ENCODE peak calls at places on chromosome 21, in nine cellular contexts. T is DND-41, F is A549, M is EL, K is GM13977, A is glutamatergic neuron, L is brain microvascular endothelial cell, S is breast epithelium, N is AML-193. X is an unnamed sample.

GRCh38 chr21:26116456-26117011 is 54.0 kb downstream of the APP start:
- DNase-seq in F (no peak), M (peak), T (no peak), N (no peak), S (no peak), A (no peak), L (no peak), K (no peak), X (no peak)

GRCh38 chr21:16070207-16070651 is 340.4 kb downstream of the USP25 start:
- DNase-seq in S (no peak), M (peak), A (no peak), K (no peak), F (no peak), T (no peak), N (no peak), L (no peak), X (no peak)

GRCh38 chr21:36749935-36750578 is 51.1 kb downstream of the SIM2 start:
- DNase-seq in F (peak), A (no peak), L (peak), N (no peak), S (no peak), M (no peak), T (no peak), K (no peak), X (no peak)

GRCh38 chr21:34771512-34772028 is 102.8 kb downstream of the CLIC6 start:
- DNase-seq in L (peak), K (no peak), T (no peak), S (no peak), M (peak), N (no peak), A (no peak), F (peak), X (no peak)

GRCh38 chr21:21682172-21682571 is 684.0 kb downstream of the NCAM2 start:
- DNase-seq in K (no peak), M (peak), T (no peak), A (no peak), N (no peak), F (no peak), S (no peak), L (peak), X (no peak)

GRCh38 chr21:45576838-45577737 is 34.8 kb upstream of the SLC19A1 start:
- DNase-seq in F (no peak), L (no peak), K (no peak), S (peak), N (no peak), T (no peak), A (no peak), M (no peak), X (no peak)

GRCh38 chr21:38493549-38494253 is 4.6 kb downstream of the ERG start:
- DNase-seq in A (no peak), T (no peak), N (no peak), K (no peak), M (no peak), L (no peak), F (no peak), S (no peak), X (no peak)

GRCh38 chr21:27244356-27244755 is 277.5 kb upstream of the ADAMTS5 start:
- DNase-seq in T (no peak), F (no peak), L (no peak), N (no peak), M (peak), K (no peak), A (no peak), S (no peak), X (no peak)

GRCh38 chr21:44285547-44285992 is at the start of gene AIRE:
- DNase-seq in A (peak), F (no peak), T (no peak), S (no peak), K (no peak), N (no peak), M (peak), L (peak), X (no peak)

GRCh38 chr21:26544208-26544607 is 28.9 kb downstream of the CYYR1 start:
- DNase-seq in L (no peak), K (no peak), M (no peak), S (no peak), F (no peak), N (no peak), A (no peak), T (no peak), X (no peak)

GRCh38 chr21:19440792-19441494 is 1037.4 kb upstream of the TMPRSS15 start:
- DNase-seq in M (no peak), S (no peak), N (no peak), T (no peak), K (no peak), F (no peak), A (no peak), L (no peak), X (no peak)

GRCh38 chr21:44259082-44259705 is 2.5 kb downstream of the DNMT3L start:
- DNase-seq in K (no peak), N (no peak), M (no peak), S (no peak), F (no peak), A (peak), T (no peak), L (no peak), X (no peak)

GRCh38 chr21:44940116-44940631 is 345 bp downstream of the SLX9 start:
- DNase-seq in S (no peak), L (no peak), F (no peak), T (no peak), A (peak), K (no peak), N (no peak), M (peak), X (no peak)

GRCh38 chr21:42437786-42438185 is 34.1 kb downstream of the UBASH3A start:
- DNase-seq in L (peak), N (no peak), K (no peak), S (peak), F (no peak), T (no peak), M (no peak), A (no peak), X (no peak)

GRCh38 chr21:43012596-43012995 is 38.2 kb downstream of the PKNOX1 start:
- DNase-seq in A (no peak), S (no peak), T (no peak), M (no peak), L (no peak), N (no peak), K (no peak), F (no peak), X (no peak)

GRCh38 chr21:44593598-44594405 is 1.5 kb upstream of the KRTAP10-6 start:
- DNase-seq in F (no peak), M (no peak), N (no peak), K (no peak), T (no peak), L (no peak), S (no peak), A (no peak), X (no peak)

GRCh38 chr21:46664316-46664995 is 29.0 kb downstream of the PRMT2 start:
- DNase-seq in M (no peak), A (no peak), F (no peak), S (no peak), T (no peak), N (no peak), K (no peak), L (no peak), X (no peak)

GRCh38 chr21:45935628-45936027 is 45.9 kb upstream of the COL6A1 start:
- DNase-seq in T (peak), K (no peak), F (no peak), N (no peak), A (no peak), L (peak), S (no peak), M (no peak), X (no peak)

GRCh38 chr21:40120944-40121575 is 253.8 kb downstream of the PCP4 start:
- DNase-seq in M (no peak), F (peak), N (no peak), A (no peak), S (no peak), T (no peak), K (no peak), L (no peak), X (peak)

GRCh38 chr21:38351961-38352521 is 95.2 kb downstream of the KCNJ15 start:
- DNase-seq in A (no peak), M (peak), N (no peak), K (no peak), T (no peak), S (no peak), F (peak), L (peak), X (no peak)

GRCh38 chr21:26070822-26071425 is 99.6 kb downstream of the APP start:
- DNase-seq in L (peak), N (no peak), M (peak), F (peak), T (peak), K (no peak), S (no peak), A (no peak), X (no peak)

GRCh38 chr21:43929217-43929971 is 64.4 kb downstream of the AGPAT3 start:
- DNase-seq in S (peak), M (no peak), N (no peak), K (no peak), T (no peak), A (no peak), L (no peak), F (no peak), X (no peak)

GRCh38 chr21:27225142-27225541 is 258.3 kb upstream of the ADAMTS5 start:
- DNase-seq in S (no peak), N (no peak), T (no peak), L (no peak), A (no peak), F (no peak), M (peak), K (no peak), X (no peak)

GRCh38 chr21:38256599-38257302 is at the start of gene KCNJ15:
- DNase-seq in L (no peak), K (no peak), A (no peak), S (no peak), F (no peak), N (no peak), T (no peak), M (no peak), X (no peak)

GRCh38 chr21:31335957-31336738 is 7.9 kb downstream of the TIAM1 start:
- DNase-seq in M (peak), A (no peak), T (no peak), F (no peak), N (no peak), K (no peak), S (no peak), L (peak), X (no peak)

GRCh38 chr21:40453183-40453582 is 393.8 kb downstream of the DSCAM start:
- DNase-seq in S (no peak), A (no peak), F (no peak), L (no peak), N (no peak), M (no peak), K (no peak), T (no peak), X (no peak)

GRCh38 chr21:38494688-38495087 is 3.6 kb downstream of the ERG start:
- DNase-seq in T (no peak), S (no peak), L (peak), A (no peak), M (peak), N (peak), K (no peak), F (no peak), X (no peak)